ENCODE peak calls at places on chromosomes 7 and 10, in ten cellular contexts. K is heart right ventricle, H is esophagus squamous epithelium, V is AG04450, C is PC-9, Z is transverse colon, S is cardiac fibroblast, M is tibial artery, U is psoas muscle, G is neural progenitor cell. B is an unnamed sample.

GRCh38 chr7:95874129-95874528 is 101.8 kb downstream of the DYNC1I1 start:
- DNase-seq in K (no peak), H (no peak), V (no peak), C (no peak), Z (no peak), S (no peak), M (no peak), U (no peak), G (no peak), B (no peak)

GRCh38 chr7:88111136-88111748 is 108.6 kb downstream of the SRI start:
- DNase-seq in K (no peak), H (no peak), V (no peak), C (peak; percentile 54), Z (no peak), S (peak; percentile 62), M (no peak), U (no peak), G (peak; percentile 40), B (no peak)

GRCh38 chr10:132961-133898 is 2.0 kb upstream of the ZMYND11 start:
- DNase-seq in K (no peak), H (no peak), V (no peak), C (peak; percentile 81), Z (no peak), S (peak; percentile 62), M (no peak), U (no peak), G (peak; percentile 18), B (no peak)

GRCh38 chr7:78326870-78327269 is 528.3 kb downstream of the PHTF2 start:
- DNase-seq in K (peak; percentile 25), H (no peak), V (no peak), C (no peak), Z (no peak), S (peak; percentile 5), M (no peak), U (no peak), G (no peak), B (no peak)

GRCh38 chr10:103564799-103565365 is 71.4 kb downstream of the NEURL1 start:
- DNase-seq in K (no peak), H (no peak), V (no peak), C (no peak), Z (peak; percentile 40), S (no peak), M (no peak), U (no peak), G (peak; percentile 77), B (no peak)

GRCh38 chr7:47783456-47784240 is 164.6 kb downstream of the PKD1L1 start:
- DNase-seq in K (no peak), H (no peak), V (peak; percentile 87), C (peak; percentile 97), Z (no peak), S (peak; percentile 95), M (peak; percentile 78), U (no peak), G (no peak), B (peak; percentile 50)

GRCh38 chr7:46033592-46033991 is 112.5 kb upstream of the IGFBP3 start:
- DNase-seq in K (peak; percentile 14), H (no peak), V (no peak), C (no peak), Z (no peak), S (no peak), M (no peak), U (no peak), G (no peak), B (no peak)

GRCh38 chr7:36851382-36851781 is 127.1 kb upstream of the AOAH start:
- DNase-seq in K (no peak), H (no peak), V (no peak), C (no peak), Z (no peak), S (no peak), M (no peak), U (no peak), G (no peak), B (peak; percentile 31)

GRCh38 chr7:67484244-67484751 is 487.7 kb downstream of the TYW1 start:
- DNase-seq in K (peak; percentile 21), H (no peak), V (peak; percentile 15), C (peak; percentile 55), Z (peak; percentile 26), S (peak; percentile 75), M (no peak), U (peak; percentile 19), G (peak; percentile 91), B (no peak)

GRCh38 chr7:116632349-116632748 is 39.6 kb upstream of the MET start:
- DNase-seq in K (no peak), H (no peak), V (no peak), C (no peak), Z (no peak), S (peak; percentile 3), M (no peak), U (no peak), G (no peak), B (no peak)

GRCh38 chr7:41956712-41957111 is 253.8 kb upstream of the INHBA start:
- DNase-seq in K (no peak), H (no peak), V (no peak), C (no peak), Z (no peak), S (peak; percentile 52), M (no peak), U (no peak), G (peak; percentile 7), B (no peak)
- H3K4me3 ChIP-seq in K (no peak overlapping the region), H (peak overlapping the region; percentile 11), V (no peak overlapping the region), C (no peak overlapping the region), Z (no peak overlapping the region), S (no peak overlapping the region), M (no peak overlapping the region), U (no peak overlapping the region), G (no peak overlapping the region), B (no peak overlapping the region)

GRCh38 chr10:87817291-87817872 is 644 bp downstream of the ATAD1 start:
- DNase-seq in K (no peak), H (no peak), V (no peak), C (no peak), Z (no peak), S (no peak), M (no peak), U (no peak), G (no peak), B (no peak)

GRCh38 chr10:87817873-87818504 is at the start of gene ATAD1:
- DNase-seq in K (peak; percentile 84), H (peak; percentile 36), V (peak; percentile 44), C (peak; percentile 73), Z (peak; percentile 90), S (peak; percentile 86), M (peak; percentile 88), U (peak; percentile 84), G (peak; percentile 89), B (peak; percentile 93)

GRCh38 chr10:87818505-87819273 is 663 bp upstream of the ATAD1 start:
- DNase-seq in K (no peak), H (no peak), V (no peak), C (peak; percentile 46), Z (peak; percentile 54), S (no peak), M (no peak), U (no peak), G (peak; percentile 40), B (no peak)

GRCh38 chr10:87816842-87817178 is 1.2 kb downstream of the ATAD1 start:
- DNase-seq in K (no peak), H (no peak), V (no peak), C (no peak), Z (no peak), S (no peak), M (no peak), U (no peak), G (no peak), B (no peak)

DNA sequence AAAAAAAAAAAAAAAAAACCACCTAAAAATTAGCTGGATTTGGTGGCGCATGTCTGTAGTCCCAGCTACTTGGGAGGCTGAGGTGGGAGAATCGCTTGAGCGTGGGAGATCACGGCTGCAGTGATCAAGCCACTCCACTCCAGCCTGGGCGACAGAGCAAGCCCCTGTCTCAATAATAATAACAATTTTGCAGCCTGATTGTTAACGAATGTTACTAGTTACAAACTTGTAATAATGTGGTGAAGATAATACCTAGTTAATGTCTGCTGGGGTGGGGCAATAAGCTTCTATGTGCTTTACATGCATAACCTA is 1.2 kb upstream of the ATAD1 start:
- DNase-seq in K (no peak), H (no peak), V (no peak), C (no peak), Z (no peak), S (no peak), M (no peak), U (no peak), G (no peak), B (no peak)
- H3K4me3 ChIP-seq in K (no peak overlapping the region), H (no peak overlapping the region), V (no peak overlapping the region), C (peak overlapping the region; percentile 88), Z (peak overlapping the region; percentile 82), S (no peak overlapping the region), M (no peak overlapping the region), U (peak overlapping the region; percentile 75), G (no peak overlapping the region), B (no peak overlapping the region)

GRCh38 chr10:114061794-114062193 is 18.1 kb downstream of the ADRB1 start:
- DNase-seq in K (no peak), H (no peak), V (no peak), C (no peak), Z (no peak), S (no peak), M (no peak), U (no peak), G (no peak), B (no peak)

GRCh38 chr10:114064151-114065045 is 20.7 kb downstream of the ADRB1 start:
- DNase-seq in K (peak; percentile 47), H (no peak), V (no peak), C (no peak), Z (no peak), S (peak; percentile 8), M (no peak), U (no peak), G (no peak), B (no peak)

GRCh38 chr10:114060456-114060855 is 16.8 kb downstream of the ADRB1 start:
- DNase-seq in K (no peak), H (no peak), V (no peak), C (no peak), Z (no peak), S (no peak), M (no peak), U (no peak), G (no peak), B (no peak)

GRCh38 chr10:114058297-114058696 is 14.6 kb downstream of the ADRB1 start:
- DNase-seq in K (no peak), H (no peak), V (no peak), C (no peak), Z (no peak), S (no peak), M (no peak), U (no peak), G (no peak), B (no peak)

DNA sequence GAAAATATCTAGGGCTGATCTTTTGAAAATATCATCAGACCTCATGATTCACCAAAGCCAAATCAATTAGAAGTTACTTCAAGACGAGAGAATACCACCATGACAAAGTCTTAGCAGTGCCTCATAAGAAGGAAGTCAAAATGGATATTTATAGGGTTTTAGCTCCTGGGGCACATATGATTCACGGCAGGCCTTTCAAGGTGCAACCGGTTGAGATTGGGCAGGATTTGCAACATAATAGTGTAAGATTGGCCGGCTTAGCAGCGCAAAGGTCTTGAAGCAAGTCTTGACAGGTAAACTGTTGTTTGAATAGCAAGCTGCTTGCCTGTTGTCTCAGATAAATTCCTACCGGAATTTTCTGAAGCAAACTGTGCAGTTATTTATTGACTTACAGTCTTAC is 17.5 kb downstream of the ADRB1 start:
- DNase-seq in K (no peak), H (no peak), V (no peak), C (no peak), Z (no peak), S (no peak), M (no peak), U (no peak), G (no peak), B (no peak)
- H3K4me3 ChIP-seq in K (no peak overlapping the region), H (no peak overlapping the region), V (no peak overlapping the region), C (no peak overlapping the region), Z (no peak overlapping the region), S (no peak overlapping the region), M (no peak overlapping the region), U (no peak overlapping the region), G (no peak overlapping the region), B (no peak overlapping the region)

GRCh38 chr10:71214641-71215160 is 2.3 kb downstream of the UNC5B start:
- DNase-seq in K (no peak), H (no peak), V (no peak), C (no peak), Z (no peak), S (no peak), M (peak; percentile 45), U (no peak), G (no peak), B (no peak)
- H3K4me3 ChIP-seq in K (peak overlapping the region; percentile 81), H (peak overlapping the region; percentile 67), V (peak overlapping the region; percentile 88), C (peak overlapping the region; percentile 95), Z (no peak overlapping the region), S (peak overlapping the region; percentile 91), M (no peak overlapping the region), U (no peak overlapping the region), G (peak overlapping the region; percentile 82), B (no peak overlapping the region)